ENCODE peak calls at places on chromosome 16, in ten cellular contexts. T is ovary, Y is K562, I is GM06990, X is smooth muscle cell of the brain vasculature, J is head of caudate nucleus, K is AG10803, M is AG04450, Q is cardiac fibroblast, D is ascending aorta. W is an unnamed sample.

GRCh38 chr16:24700549-24701392 is 28.7 kb upstream of the TNRC6A start:
- DNase-seq in T (peak), Y (peak), I (no peak), X (peak), J (peak), K (peak), M (peak), Q (peak), D (peak), W (no peak)

GRCh38 chr16:14399397-14400284 is 230.4 kb downstream of the PARN start:
- DNase-seq in T (peak), Y (no peak), I (peak), X (no peak), J (no peak), K (peak), M (no peak), Q (peak), D (peak), W (peak)

GRCh38 chr16:66028505-66029216 is 337.8 kb upstream of the CDH5 start:
- DNase-seq in T (no peak), Y (no peak), I (no peak), X (no peak), J (no peak), K (peak), M (peak), Q (peak), D (no peak), W (no peak)

GRCh38 chr16:54194008-54194731 is 92.4 kb downstream of the IRX3 start:
- DNase-seq in T (peak), Y (no peak), I (no peak), X (peak), J (peak), K (peak), M (no peak), Q (peak), D (no peak), W (peak)

GRCh38 chr16:1706386-1707192 is 594 bp downstream of the MAPK8IP3 start:
- DNase-seq in T (peak), Y (peak), I (no peak), X (no peak), J (no peak), K (no peak), M (no peak), Q (peak), D (no peak), W (peak)

GRCh38 chr16:29821663-29822115 is 1.4 kb downstream of the MVP start:
- DNase-seq in T (peak), Y (no peak), I (no peak), X (no peak), J (no peak), K (peak), M (no peak), Q (peak), D (no peak), W (no peak)

GRCh38 chr16:2056681-2057407 is 9.1 kb downstream of the TSC2 start:
- DNase-seq in T (no peak), Y (peak), I (no peak), X (no peak), J (no peak), K (peak), M (no peak), Q (no peak), D (no peak), W (no peak)

GRCh38 chr16:85856585-85856984 is 42.4 kb upstream of the IRF8 start:
- DNase-seq in T (no peak), Y (no peak), I (no peak), X (no peak), J (no peak), K (no peak), M (no peak), Q (no peak), D (no peak), W (no peak)

GRCh38 chr16:84369938-84370627 is 1.7 kb downstream of the ATP2C2 start:
- DNase-seq in T (no peak), Y (no peak), I (no peak), X (no peak), J (no peak), K (no peak), M (no peak), Q (no peak), D (no peak), W (no peak)

GRCh38 chr16:57372372-57373116 is at the start of gene CX3CL1:
- DNase-seq in T (peak), Y (no peak), I (no peak), X (no peak), J (peak), K (peak), M (no peak), Q (no peak), D (no peak), W (peak)

GRCh38 chr16:4534151-4534790 is 4.3 kb downstream of the CDIP1 start:
- DNase-seq in T (no peak), Y (no peak), I (no peak), X (no peak), J (no peak), K (no peak), M (no peak), Q (no peak), D (no peak), W (no peak)

GRCh38 chr16:75385507-75386152 is 47.7 kb downstream of the CFDP1 start:
- DNase-seq in T (no peak), Y (peak), I (peak), X (peak), J (no peak), K (peak), M (peak), Q (peak), D (no peak), W (no peak)

GRCh38 chr16:47063011-47063724 is 80.6 kb downstream of the NETO2 start:
- DNase-seq in T (no peak), Y (no peak), I (no peak), X (no peak), J (no peak), K (no peak), M (no peak), Q (no peak), D (no peak), W (no peak)

GRCh38 chr16:84459941-84460405 is 44.5 kb downstream of the MEAK7 start:
- DNase-seq in T (no peak), Y (no peak), I (no peak), X (no peak), J (no peak), K (no peak), M (no peak), Q (no peak), D (no peak), W (no peak)

GRCh38 chr16:17328971-17329370 is 141.8 kb downstream of the XYLT1 start:
- DNase-seq in T (peak), Y (no peak), I (no peak), X (no peak), J (no peak), K (peak), M (no peak), Q (no peak), D (no peak), W (no peak)

W was measured in nephron progenitor cell.